ENCODE peak calls at places on chromosomes 1 and 21, in six cellular contexts. N is MV-4-11, X is ureter, B is ELR, P is M059J, I is Right ventricle myocardium superior. S is an unnamed sample.

GRCh38 chr1:162374406-162374805 is 2.2 kb downstream of the SPATA46 start:
- DNase-seq in P (no peak), N (no peak), I (no peak), B (no peak), X (no peak), S (no peak)

GRCh38 chr1:34839526-34840305 is 19.8 kb downstream of the SMIM12 start:
- DNase-seq in B (no peak), X (no peak), N (no peak), I (no peak), P (no peak), S (no peak)

GRCh38 chr1:12302798-12303447 is 73.1 kb downstream of the VPS13D start:
- DNase-seq in I (no peak), B (no peak), P (peak), X (no peak), N (no peak), S (peak)

GRCh38 chr1:46719689-46720088 is 775 bp upstream of the EFCAB14 start:
- DNase-seq in P (peak), X (peak), B (peak), I (no peak), N (no peak), S (no peak)

GRCh38 chr1:40477680-40478057 is 579 bp downstream of the ZFP69 start:
- DNase-seq in B (peak), I (no peak), N (no peak), X (no peak), P (peak), S (no peak)

GRCh38 chr21:26840206-26840605 is 5.0 kb downstream of the ADAMTS1 start:
- DNase-seq in P (no peak), X (no peak), N (no peak), B (no peak), I (no peak), S (no peak)

GRCh38 chr1:81477704-81478103 is 323.0 kb upstream of the ADGRL2 start:
- DNase-seq in P (no peak), X (no peak), I (no peak), N (no peak), B (peak), S (peak)

GRCh38 chr1:154943649-154944421 is 7.3 kb upstream of the PMVK start:
- DNase-seq in X (no peak), N (peak), P (no peak), I (no peak), B (peak), S (peak)

GRCh38 chr1:94463056-94463764 is 45.0 kb downstream of the ABCD3 start:
- DNase-seq in B (no peak), N (peak), X (no peak), P (no peak), I (no peak), S (no peak)

GRCh38 chr1:227092054-227092453 is 152.0 kb downstream of the COQ8A start:
- DNase-seq in B (no peak), X (no peak), I (no peak), P (no peak), N (no peak), S (no peak)

GRCh38 chr1:91550961-91551360 is 50.3 kb downstream of the CDC7 start:
- DNase-seq in B (no peak), X (no peak), P (no peak), I (no peak), N (peak), S (no peak)

GRCh38 chr1:207810173-207810572 is 58.3 kb downstream of the CD46 start:
- DNase-seq in X (peak), B (peak), N (no peak), P (peak), I (no peak), S (peak)

GRCh38 chr1:209106861-209107260 is 476.7 kb upstream of the CAMK1G start:
- DNase-seq in P (no peak), I (no peak), N (no peak), B (no peak), X (no peak), S (no peak)

GRCh38 chr1:221782461-221782860 is 40.6 kb upstream of the DUSP10 start:
- DNase-seq in X (no peak), I (no peak), N (no peak), P (peak), B (no peak), S (peak)

GRCh38 chr1:180532854-180533253 is 25.9 kb upstream of the OVAAL start:
- DNase-seq in I (no peak), P (no peak), X (no peak), B (no peak), N (no peak), S (no peak)

S was measured in astrocyte of the hippocampus.